ENCODE peak calls at places on chromosomes 12 and 14, in nine cellular contexts. P is OCI-LY7, Y is neural progenitor cell, C is GM23248, I is HCT116, Q is hepatocyte, K is GM23338, H is PC-3, O is SK-N-SH. F is an unnamed sample.

GRCh38 chr14:78970677-78971076 is 800.5 kb downstream of the NRXN3 start:
- DNase-seq in K (no peak), Y (peak), H (peak), O (no peak), I (no peak), Q (no peak), C (no peak), P (no peak), F (no peak)

GRCh38 chr12:51773145-51773869 is 75.2 kb downstream of the FIGNL2 start:
- DNase-seq in Y (no peak), K (no peak), P (no peak), O (no peak), C (peak), H (peak), I (peak), Q (no peak), F (no peak)

GRCh38 chr14:80395031-80395430 is 183.7 kb upstream of the DIO2 start:
- DNase-seq in C (peak), O (no peak), P (no peak), H (no peak), K (no peak), I (no peak), Y (no peak), Q (no peak), F (no peak)

GRCh38 chr12:79884401-79885006 is 50.4 kb downstream of the PPP1R12A start:
- DNase-seq in Y (no peak), P (no peak), K (no peak), I (no peak), O (no peak), Q (no peak), C (no peak), H (no peak), F (no peak)

GRCh38 chr12:9667403-9667802 is 2.1 kb upstream of the CLEC2D start:
- DNase-seq in Y (no peak), I (no peak), O (no peak), C (no peak), P (peak), H (no peak), Q (no peak), K (no peak), F (peak)

GRCh38 chr14:87255046-87255445 is 737.9 kb downstream of the GALC start:
- DNase-seq in H (no peak), O (no peak), C (no peak), Q (no peak), I (no peak), K (no peak), P (no peak), Y (no peak), F (no peak)

GRCh38 chr12:127223011-127223410 is 1044.0 kb upstream of the TMEM132C start:
- DNase-seq in K (no peak), O (no peak), H (no peak), C (no peak), Q (no peak), I (no peak), P (no peak), Y (no peak), F (no peak)

GRCh38 chr14:20434701-20435453 is 1.1 kb downstream of the KLHL33 start:
- DNase-seq in O (no peak), Y (no peak), H (no peak), Q (no peak), C (no peak), P (no peak), K (peak), I (no peak), F (no peak)

GRCh38 chr12:113382206-113382605 is 21.5 kb downstream of the SDS start:
- DNase-seq in K (no peak), C (peak), Y (no peak), H (no peak), P (no peak), Q (no peak), O (no peak), I (no peak), F (no peak)

GRCh38 chr14:75514673-75515630 is 7.3 kb upstream of the BATF start:
- DNase-seq in O (no peak), Y (peak), H (no peak), P (peak), Q (no peak), K (peak), C (peak), I (no peak), F (peak)

GRCh38 chr14:103676881-103677675 is 38.2 kb downstream of the XRCC3 start:
- DNase-seq in P (no peak), O (no peak), C (no peak), K (no peak), H (peak), I (no peak), Q (no peak), Y (no peak), F (no peak)

GRCh38 chr12:43957732-43958131 is 121.9 kb downstream of the TMEM117 start:
- DNase-seq in Y (peak), C (peak), P (peak), Q (peak), O (peak), I (peak), H (peak), K (peak), F (peak)

GRCh38 chr12:120962487-120963054 is 15.8 kb upstream of the HNF1A start:
- DNase-seq in H (peak), I (no peak), O (no peak), Y (no peak), Q (no peak), K (no peak), P (no peak), C (peak), F (no peak)

GRCh38 chr12:54352022-54352531 is 12.2 kb downstream of the GPR84 start:
- DNase-seq in K (peak), O (peak), Y (peak), C (peak), P (no peak), I (no peak), Q (peak), H (no peak), F (no peak)

GRCh38 chr14:77931441-77931840 is 131.5 kb downstream of the ADCK1 start:
- DNase-seq in Q (no peak), H (no peak), P (no peak), O (no peak), K (no peak), Y (no peak), C (no peak), I (no peak), F (no peak)

GRCh38 chr14:104118006-104118844 is 20.2 kb upstream of the KIF26A start:
- DNase-seq in O (peak), H (no peak), Y (no peak), Q (no peak), P (no peak), K (no peak), C (no peak), I (no peak), F (no peak)

GRCh38 chr14:73491977-73492552 is 1.3 kb downstream of the RIOX1 start:
- DNase-seq in K (peak), Y (no peak), Q (no peak), I (no peak), P (no peak), C (no peak), O (no peak), H (no peak), F (no peak)

GRCh38 chr12:123062682-123063426 is 82.4 kb downstream of the ARL6IP4 start:
- DNase-seq in O (no peak), P (peak), K (no peak), C (peak), I (peak), H (peak), Q (peak), Y (no peak), F (peak)

GRCh38 chr14:88255798-88256197 is 67.3 kb downstream of the KCNK10 start:
- DNase-seq in Y (no peak), Q (no peak), C (no peak), P (no peak), O (no peak), I (no peak), H (no peak), K (no peak), F (no peak)

GRCh38 chr14:24146622-24146977 is 190 bp upstream of the PSME2 start:
- DNase-seq in O (peak), I (peak), K (peak), H (peak), Q (peak), Y (peak), P (peak), C (peak), F (peak)

GRCh38 chr12:115752913-115753726 is 524.4 kb downstream of the MED13L start:
- DNase-seq in Q (peak), P (peak), H (peak), C (peak), O (peak), Y (peak), I (peak), K (peak), F (peak)

GRCh38 chr12:107845980-107846659 is 71.6 kb downstream of the ASCL4 start:
- DNase-seq in C (peak), I (no peak), Q (no peak), Y (no peak), O (no peak), P (no peak), H (no peak), K (no peak), F (no peak)

GRCh38 chr14:76320486-76320885 is 55.5 kb upstream of the ESRRB start:
- DNase-seq in P (no peak), H (no peak), C (no peak), O (no peak), I (no peak), Y (no peak), K (no peak), Q (no peak), F (no peak)

GRCh38 chr12:94671917-94672316 is 21.6 kb upstream of the TMCC3 start:
- DNase-seq in O (no peak), H (peak), Q (no peak), I (no peak), Y (no peak), P (no peak), K (no peak), C (no peak), F (no peak)

GRCh38 chr12:80268924-80269749 is 169.8 kb downstream of the OTOGL start:
- DNase-seq in K (no peak), Y (no peak), P (no peak), H (peak), O (no peak), I (peak), C (peak), Q (no peak), F (no peak)

GRCh38 chr14:75393794-75394193 is 34.0 kb upstream of the JDP2 start:
- DNase-seq in Y (no peak), K (no peak), C (no peak), H (no peak), P (no peak), Q (no peak), I (no peak), O (no peak), F (no peak)

GRCh38 chr12:111842556-111843396 is 748 bp downstream of the MAPKAPK5 start:
- DNase-seq in C (peak), Q (peak), P (no peak), H (peak), O (no peak), K (peak), I (no peak), Y (peak), F (peak)

GRCh38 chr14:23093104-23093503 is 1.8 kb downstream of the ACIN1 start:
- DNase-seq in C (no peak), Y (no peak), Q (no peak), P (no peak), O (no peak), I (no peak), K (no peak), H (no peak), F (no peak)

GRCh38 chr14:85421166-85421877 is 108.6 kb upstream of the FLRT2 start:
- DNase-seq in K (no peak), Y (no peak), Q (peak), O (no peak), I (no peak), H (peak), C (peak), P (no peak), F (no peak)

GRCh38 chr12:54998958-54999510 is 14.5 kb upstream of the TESPA1 start:
- DNase-seq in P (peak), Y (no peak), K (no peak), H (peak), O (no peak), I (no peak), C (no peak), Q (no peak), F (peak)

GRCh38 chr12:422526-422925 is 21.1 kb downstream of the CCDC77 start:
- DNase-seq in K (no peak), H (no peak), Q (no peak), C (no peak), P (no peak), Y (no peak), O (no peak), I (no peak), F (no peak)

GRCh38 chr12:127485528-127485927 is 781.4 kb upstream of the TMEM132C start:
- DNase-seq in P (no peak), I (no peak), C (peak), K (no peak), O (no peak), Y (no peak), Q (peak), H (peak), F (peak)

GRCh38 chr14:58298477-58298879 is at the start of gene ARID4A:
- DNase-seq in K (no peak), C (no peak), P (no peak), H (no peak), I (no peak), O (no peak), Q (no peak), Y (no peak), F (no peak)

GRCh38 chr12:20206410-20206809 is 161.9 kb upstream of the PDE3A start:
- DNase-seq in P (no peak), H (no peak), I (no peak), K (no peak), Y (no peak), C (no peak), Q (no peak), O (no peak), F (no peak)

GRCh38 chr12:47023311-47023710 is 56.1 kb upstream of the PCED1B start:
- DNase-seq in P (no peak), H (no peak), Q (no peak), I (no peak), O (no peak), K (no peak), C (no peak), Y (no peak), F (no peak)

GRCh38 chr12:47022296-47022695 is 57.1 kb upstream of the PCED1B start:
- DNase-seq in H (peak), Q (no peak), O (no peak), K (no peak), P (no peak), C (peak), Y (no peak), I (no peak), F (no peak)

GRCh38 chr12:47020211-47020821 is 59.1 kb upstream of the PCED1B start:
- DNase-seq in Y (no peak), K (no peak), O (no peak), I (no peak), C (no peak), P (no peak), H (no peak), Q (no peak), F (no peak)

GRCh38 chr12:47023944-47024343 is 55.5 kb upstream of the PCED1B start:
- DNase-seq in I (no peak), C (no peak), Y (no peak), H (peak), O (no peak), P (no peak), K (no peak), Q (no peak), F (no peak)

GRCh38 chr12:47021298-47021697 is 58.1 kb upstream of the PCED1B start:
- DNase-seq in H (peak), C (peak), I (peak), O (peak), P (peak), Y (peak), K (peak), Q (peak), F (peak)
- TF ChIP-seq EZH2phosphoT487 in H (no peak), C (no peak), I (no peak), O (no peak), P (no peak), Y (no peak), K (no peak), Q (no peak), F (no peak)

GRCh38 chr14:37594916-37595808 is at the start of the genes FOXA1 and TTC6:
- DNase-seq in P (no peak), Q (peak), I (peak), Y (peak), O (peak), H (peak), K (peak), C (peak), F (peak)

GRCh38 chr14:37595809-37596595 is 573 bp downstream of the TTC6 start:
- DNase-seq in Q (peak), O (no peak), C (peak), K (peak), H (peak), I (peak), Y (peak), P (no peak), F (peak)

GRCh38 chr14:37592288-37593274 is 2.5 kb downstream of the FOXA1 start:
- DNase-seq in O (no peak), C (no peak), H (peak), K (peak), Y (peak), I (no peak), P (no peak), Q (peak), F (no peak)

GRCh38 chr14:37593496-37594237 is 1.4 kb downstream of the FOXA1 start:
- DNase-seq in O (no peak), K (no peak), Q (no peak), Y (no peak), C (no peak), P (no peak), I (no peak), H (no peak), F (no peak)

GRCh38 chr14:37594238-37594915 is 672 bp downstream of the FOXA1 start:
- DNase-seq in O (peak), K (peak), Q (peak), I (peak), P (peak), C (peak), H (peak), Y (peak), F (peak)
- H3K4me3 ChIP-seq in O (peak), K (peak), Q (peak), I (peak), P (no peak), C (peak), H (peak), Y (peak), F (peak)

GRCh38 chr12:11821386-11821785 is 171.9 kb downstream of the ETV6 start:
- DNase-seq in Q (no peak), C (no peak), I (no peak), H (no peak), K (no peak), O (no peak), Y (no peak), P (no peak), F (no peak)

GRCh38 chr12:11822071-11822818 is 172.8 kb downstream of the ETV6 start:
- DNase-seq in P (peak), Q (no peak), Y (peak), I (no peak), H (no peak), C (peak), O (no peak), K (no peak), F (peak)

GRCh38 chr12:11823593-11823992 is 174.1 kb downstream of the ETV6 start:
- DNase-seq in Y (no peak), H (no peak), C (no peak), K (no peak), O (no peak), P (no peak), Q (no peak), I (no peak), F (no peak)

GRCh38 chr12:11824069-11824468 is 174.6 kb downstream of the ETV6 start:
- DNase-seq in K (no peak), Q (no peak), C (no peak), I (no peak), O (no peak), Y (no peak), P (no peak), H (no peak), F (no peak)

GRCh38 chr12:11823043-11823442 is 173.6 kb downstream of the ETV6 start:
- DNase-seq in Y (no peak), Q (no peak), C (peak), O (no peak), H (no peak), I (no peak), P (peak), K (no peak), F (no peak)
- H3K4me2 ChIP-seq in Y (peak), Q (no peak), C (peak), O (peak), H (no peak), I (no peak), P (peak), K (no peak), F (peak)

GRCh38 chr14:95125156-95125555 is 32.2 kb downstream of the DICER1 start:
- DNase-seq in Y (no peak), Q (no peak), O (no peak), I (no peak), K (peak), P (no peak), H (no peak), C (no peak), F (no peak)
- TF ChIP-seq EZH2phosphoT487 in Y (no peak), Q (no peak), O (no peak), I (no peak), K (no peak), P (no peak), H (no peak), C (no peak), F (no peak)